ENCODE peak calls at places on chromosome 14, in ten cellular contexts. Q is cardiac muscle cell; E is GM12865; K is left cardiac atrium; X is lung; C is endothelial cell; Y is stimulated activated CD4-positive, alpha-beta T cell treated with anti-CD3 and anti-CD28 coated beads, Interleukin-15, amount 100 ng/mL, for 1 hour; H is NCI-H2029 treated with DMSO at 0.1 percent for 48 hours; W is left ventricle myocardium inferior; Z is activated CD4-positive, alpha-beta T cell treated with anti-CD3 and anti-CD28 coated beads, Interleukin-2, amount 10 ng/mL, durations not matched to agents 24 days and 14 days. L is an unnamed sample.

GRCh38 chr14:20799955-20800544 is 2.6 kb downstream of the RNASE1 start:
- DNase-seq in Q (peak), E (no peak), K (peak), X (peak), C (peak), Y (no peak), H (no peak), W (peak), Z (no peak), L (no peak)

GRCh38 chr14:89534896-89535615 is 118.0 kb upstream of the FOXN3 start:
- DNase-seq in Q (no peak), E (no peak), K (no peak), X (no peak), C (no peak), Y (no peak), H (no peak), W (no peak), Z (no peak), L (no peak)

GRCh38 chr14:92263681-92264080 is 59.3 kb upstream of the SLC24A4 start:
- DNase-seq in Q (no peak), E (no peak), K (no peak), X (no peak), C (no peak), Y (no peak), H (no peak), W (no peak), Z (no peak), L (no peak)

GRCh38 chr14:70032447-70032846 is 153.2 kb downstream of the SMOC1 start:
- DNase-seq in Q (no peak), E (no peak), K (no peak), X (no peak), C (no peak), Y (no peak), H (no peak), W (no peak), Z (no peak), L (no peak)

GRCh38 chr14:99257673-99258221 is 14.2 kb downstream of the BCL11B start:
- DNase-seq in Q (no peak), E (no peak), K (no peak), X (no peak), C (no peak), Y (no peak), H (no peak), W (no peak), Z (peak), L (no peak)

GRCh38 chr14:96267336-96267735 is 11.3 kb downstream of the BDKRB1 start:
- DNase-seq in Q (peak), E (no peak), K (no peak), X (no peak), C (no peak), Y (no peak), H (no peak), W (no peak), Z (no peak), L (no peak)

GRCh38 chr14:79842270-79842669 is 369.0 kb downstream of the DIO2 start:
- DNase-seq in Q (no peak), E (no peak), K (peak), X (no peak), C (no peak), Y (no peak), H (no peak), W (peak), Z (no peak), L (no peak)

GRCh38 chr14:55873229-55873628 is 245.0 kb upstream of the PELI2 start:
- DNase-seq in Q (no peak), E (no peak), K (no peak), X (no peak), C (no peak), Y (no peak), H (no peak), W (no peak), Z (no peak), L (no peak)

GRCh38 chr14:103746706-103747105 is 31.1 kb downstream of the ZFYVE21 start:
- DNase-seq in Q (no peak), E (no peak), K (no peak), X (no peak), C (no peak), Y (no peak), H (no peak), W (no peak), Z (no peak), L (no peak)

GRCh38 chr14:75476274-75476995 is 45.8 kb upstream of the BATF start:
- DNase-seq in Q (peak), E (no peak), K (no peak), X (peak), C (no peak), Y (no peak), H (peak), W (no peak), Z (no peak), L (no peak)